ENCODE peak calls at places on chromosome 22, in nine cellular contexts. One of them, this sample, is unnamed.

GRCh38 chr22:46102752-46103151 is 47.6 kb upstream of the PPARA start:
- DNase-seq in GM04503: no peak
- DNase-seq in activated CD8-positive, alpha-beta memory T cell treated with anti-CD3 and anti-CD28 coated beads for 1 hour: no peak
- DNase-seq in hepatic stellate cell: no peak
- DNase-seq in NB4: no peak
- DNase-seq in activated T-cell treated with anti-CD3 and anti-CD28 coated beads, Interleukin-2, amount 50 U/mL, for 4 hours: no peak
- DNase-seq in stimulated activated CD8-positive, alpha-beta memory T cell treated with anti-CD3 and anti-CD28 coated beads, Interleukin-7, amount 100 ng/mL, for 1 hour: no peak
- DNase-seq in fibroblast of mammary gland: peak
- DNase-seq in NCI-H146: no peak
- DNase-seq in this sample: no peak

GRCh38 chr22:36682835-36683234 is 20.7 kb downstream of the CACNG2 start:
- DNase-seq in GM04503: no peak
- DNase-seq in activated CD8-positive, alpha-beta memory T cell treated with anti-CD3 and anti-CD28 coated beads for 1 hour: no peak
- DNase-seq in hepatic stellate cell: no peak
- DNase-seq in NB4: no peak
- DNase-seq in activated T-cell treated with anti-CD3 and anti-CD28 coated beads, Interleukin-2, amount 50 U/mL, for 4 hours: no peak
- DNase-seq in stimulated activated CD8-positive, alpha-beta memory T cell treated with anti-CD3 and anti-CD28 coated beads, Interleukin-7, amount 100 ng/mL, for 1 hour: no peak
- DNase-seq in fibroblast of mammary gland: no peak
- DNase-seq in NCI-H146: no peak
- DNase-seq in this sample: no peak

GRCh38 chr22:39738746-39739145 is 154.8 kb downstream of the ENTHD1 start:
- DNase-seq in GM04503: no peak
- DNase-seq in activated CD8-positive, alpha-beta memory T cell treated with anti-CD3 and anti-CD28 coated beads for 1 hour: no peak
- DNase-seq in hepatic stellate cell: no peak
- DNase-seq in NB4: no peak
- DNase-seq in activated T-cell treated with anti-CD3 and anti-CD28 coated beads, Interleukin-2, amount 50 U/mL, for 4 hours: no peak
- DNase-seq in stimulated activated CD8-positive, alpha-beta memory T cell treated with anti-CD3 and anti-CD28 coated beads, Interleukin-7, amount 100 ng/mL, for 1 hour: no peak
- DNase-seq in fibroblast of mammary gland: peak
- DNase-seq in NCI-H146: no peak
- DNase-seq in this sample: peak

GRCh38 chr22:50209893-50210292 is 9.1 kb downstream of the SELENOO start:
- DNase-seq in GM04503: no peak
- DNase-seq in activated CD8-positive, alpha-beta memory T cell treated with anti-CD3 and anti-CD28 coated beads for 1 hour: peak
- DNase-seq in hepatic stellate cell: peak
- DNase-seq in NB4: peak
- DNase-seq in activated T-cell treated with anti-CD3 and anti-CD28 coated beads, Interleukin-2, amount 50 U/mL, for 4 hours: peak
- DNase-seq in stimulated activated CD8-positive, alpha-beta memory T cell treated with anti-CD3 and anti-CD28 coated beads, Interleukin-7, amount 100 ng/mL, for 1 hour: no peak
- DNase-seq in fibroblast of mammary gland: peak
- DNase-seq in NCI-H146: peak
- DNase-seq in this sample: peak

GRCh38 chr22:29748248-29748893 is 18.4 kb downstream of the ZMAT5 start:
- DNase-seq in GM04503: no peak
- DNase-seq in activated CD8-positive, alpha-beta memory T cell treated with anti-CD3 and anti-CD28 coated beads for 1 hour: no peak
- DNase-seq in hepatic stellate cell: no peak
- DNase-seq in NB4: no peak
- DNase-seq in activated T-cell treated with anti-CD3 and anti-CD28 coated beads, Interleukin-2, amount 50 U/mL, for 4 hours: no peak
- DNase-seq in stimulated activated CD8-positive, alpha-beta memory T cell treated with anti-CD3 and anti-CD28 coated beads, Interleukin-7, amount 100 ng/mL, for 1 hour: no peak
- DNase-seq in fibroblast of mammary gland: no peak
- DNase-seq in NCI-H146: no peak
- DNase-seq in this sample: peak

GRCh38 chr22:23180301-23180892 is at the start of gene BCR:
- DNase-seq in GM04503: no peak
- DNase-seq in activated CD8-positive, alpha-beta memory T cell treated with anti-CD3 and anti-CD28 coated beads for 1 hour: peak
- DNase-seq in hepatic stellate cell: peak
- DNase-seq in NB4: peak
- DNase-seq in activated T-cell treated with anti-CD3 and anti-CD28 coated beads, Interleukin-2, amount 50 U/mL, for 4 hours: peak
- DNase-seq in stimulated activated CD8-positive, alpha-beta memory T cell treated with anti-CD3 and anti-CD28 coated beads, Interleukin-7, amount 100 ng/mL, for 1 hour: peak
- DNase-seq in fibroblast of mammary gland: peak
- DNase-seq in NCI-H146: peak
- DNase-seq in this sample: peak

GRCh38 chr22:29795663-29796062 is 28.5 kb downstream of the UQCR10 start:
- DNase-seq in GM04503: no peak
- DNase-seq in activated CD8-positive, alpha-beta memory T cell treated with anti-CD3 and anti-CD28 coated beads for 1 hour: no peak
- DNase-seq in hepatic stellate cell: no peak
- DNase-seq in NB4: no peak
- DNase-seq in activated T-cell treated with anti-CD3 and anti-CD28 coated beads, Interleukin-2, amount 50 U/mL, for 4 hours: no peak
- DNase-seq in stimulated activated CD8-positive, alpha-beta memory T cell treated with anti-CD3 and anti-CD28 coated beads, Interleukin-7, amount 100 ng/mL, for 1 hour: no peak
- DNase-seq in fibroblast of mammary gland: no peak
- DNase-seq in NCI-H146: no peak
- DNase-seq in this sample: no peak

GRCh38 chr22:49063040-49063329 is 764.7 kb downstream of the BRD1 start:
- DNase-seq in GM04503: no peak
- DNase-seq in activated CD8-positive, alpha-beta memory T cell treated with anti-CD3 and anti-CD28 coated beads for 1 hour: no peak
- DNase-seq in hepatic stellate cell: no peak
- DNase-seq in NB4: no peak
- DNase-seq in activated T-cell treated with anti-CD3 and anti-CD28 coated beads, Interleukin-2, amount 50 U/mL, for 4 hours: no peak
- DNase-seq in stimulated activated CD8-positive, alpha-beta memory T cell treated with anti-CD3 and anti-CD28 coated beads, Interleukin-7, amount 100 ng/mL, for 1 hour: no peak
- DNase-seq in fibroblast of mammary gland: no peak
- DNase-seq in NCI-H146: peak
- DNase-seq in this sample: no peak

GRCh38 chr22:31179345-31179744 is 19.4 kb downstream of the RNF185 start:
- DNase-seq in GM04503: no peak
- DNase-seq in activated CD8-positive, alpha-beta memory T cell treated with anti-CD3 and anti-CD28 coated beads for 1 hour: no peak
- DNase-seq in hepatic stellate cell: peak
- DNase-seq in NB4: no peak
- DNase-seq in activated T-cell treated with anti-CD3 and anti-CD28 coated beads, Interleukin-2, amount 50 U/mL, for 4 hours: no peak
- DNase-seq in stimulated activated CD8-positive, alpha-beta memory T cell treated with anti-CD3 and anti-CD28 coated beads, Interleukin-7, amount 100 ng/mL, for 1 hour: no peak
- DNase-seq in fibroblast of mammary gland: peak
- DNase-seq in NCI-H146: peak
- DNase-seq in this sample: no peak

GRCh38 chr22:20616451-20617043 is 109.1 kb downstream of the MED15 start:
- DNase-seq in GM04503: no peak
- DNase-seq in activated CD8-positive, alpha-beta memory T cell treated with anti-CD3 and anti-CD28 coated beads for 1 hour: no peak
- DNase-seq in hepatic stellate cell: no peak
- DNase-seq in NB4: no peak
- DNase-seq in activated T-cell treated with anti-CD3 and anti-CD28 coated beads, Interleukin-2, amount 50 U/mL, for 4 hours: no peak
- DNase-seq in stimulated activated CD8-positive, alpha-beta memory T cell treated with anti-CD3 and anti-CD28 coated beads, Interleukin-7, amount 100 ng/mL, for 1 hour: no peak
- DNase-seq in fibroblast of mammary gland: no peak
- DNase-seq in NCI-H146: no peak
- DNase-seq in this sample: no peak

GRCh38 chr22:40606306-40606705 is 30.2 kb downstream of the MRTFA start:
- DNase-seq in GM04503: no peak
- DNase-seq in activated CD8-positive, alpha-beta memory T cell treated with anti-CD3 and anti-CD28 coated beads for 1 hour: no peak
- DNase-seq in hepatic stellate cell: no peak
- DNase-seq in NB4: no peak
- DNase-seq in activated T-cell treated with anti-CD3 and anti-CD28 coated beads, Interleukin-2, amount 50 U/mL, for 4 hours: no peak
- DNase-seq in stimulated activated CD8-positive, alpha-beta memory T cell treated with anti-CD3 and anti-CD28 coated beads, Interleukin-7, amount 100 ng/mL, for 1 hour: no peak
- DNase-seq in fibroblast of mammary gland: no peak
- DNase-seq in NCI-H146: no peak
- DNase-seq in this sample: no peak

GRCh38 chr22:34416321-34416900 is 496.1 kb upstream of the LARGE1 start:
- DNase-seq in GM04503: no peak
- DNase-seq in activated CD8-positive, alpha-beta memory T cell treated with anti-CD3 and anti-CD28 coated beads for 1 hour: no peak
- DNase-seq in hepatic stellate cell: no peak
- DNase-seq in NB4: no peak
- DNase-seq in activated T-cell treated with anti-CD3 and anti-CD28 coated beads, Interleukin-2, amount 50 U/mL, for 4 hours: no peak
- DNase-seq in stimulated activated CD8-positive, alpha-beta memory T cell treated with anti-CD3 and anti-CD28 coated beads, Interleukin-7, amount 100 ng/mL, for 1 hour: no peak
- DNase-seq in fibroblast of mammary gland: no peak
- DNase-seq in NCI-H146: no peak
- DNase-seq in this sample: no peak

This sample was measured in ELR.